ENCODE peak calls at places on chromosomes 2 and 18, in six cellular contexts. S is lower lobe of right lung; M is breast epithelium; Y is dorsolateral prefrontal cortex; I is CD8-positive, alpha-beta T cell; L is pancreas. Q is an unnamed sample.

GRCh38 chr18:27175914-27176313 is 9.2 kb downstream of the CHST9 start:
- DNase-seq in L (no peak), M (no peak), Y (no peak), S (no peak), I (no peak), Q (no peak)

GRCh38 chr18:72605350-72605749 is 61.2 kb upstream of the CBLN2 start:
- DNase-seq in Y (no peak), M (no peak), L (no peak), I (no peak), S (no peak), Q (no peak)

GRCh38 chr2:172011814-172012580 is 12.2 kb downstream of the METAP1D start:
- DNase-seq in Y (no peak), S (no peak), M (no peak), L (no peak), I (no peak), Q (no peak)

GRCh38 chr18:45548614-45549013 is 66.7 kb upstream of the SLC14A2 start:
- DNase-seq in L (no peak), S (no peak), I (no peak), Y (no peak), M (no peak), Q (no peak)

GRCh38 chr18:74310411-74310810 is 5.2 kb upstream of the C18orf63 start:
- DNase-seq in L (no peak), Y (no peak), M (no peak), I (no peak), S (no peak), Q (no peak)

GRCh38 chr2:42905341-42906114 is 113.1 kb upstream of the HAAO start:
- DNase-seq in S (no peak), L (no peak), Y (no peak), M (no peak), I (no peak), Q (peak)

GRCh38 chr2:240719676-240720545 is 28.2 kb downstream of the AQP12A start:
- DNase-seq in M (no peak), S (no peak), L (no peak), Y (no peak), I (no peak), Q (no peak)

GRCh38 chr2:60070166-60070565 is 483.3 kb downstream of the BCL11A start:
- DNase-seq in I (no peak), L (no peak), Y (peak), M (no peak), S (no peak), Q (no peak)

GRCh38 chr2:32805104-32806095 is 141.4 kb upstream of the LTBP1 start:
- DNase-seq in Y (no peak), I (no peak), S (no peak), L (no peak), M (no peak), Q (no peak)

GRCh38 chr18:26746284-26747130 is 119.0 kb downstream of the AQP4 start:
- DNase-seq in S (no peak), Y (no peak), L (no peak), M (no peak), I (no peak), Q (no peak)

GRCh38 chr2:10124538-10125045 is 2.1 kb downstream of the RRM2 start:
- DNase-seq in M (no peak), S (no peak), L (peak), Y (no peak), I (peak), Q (no peak)

GRCh38 chr2:11866358-11867335 is 120.2 kb downstream of the LPIN1 start:
- DNase-seq in M (no peak), L (no peak), S (no peak), Y (no peak), I (no peak), Q (no peak)

GRCh38 chr2:226639550-226639949 is 160.1 kb downstream of the IRS1 start:
- DNase-seq in L (no peak), Y (no peak), S (no peak), M (no peak), I (no peak), Q (no peak)

GRCh38 chr18:70826571-70826970 is 537.7 kb downstream of the SOCS6 start:
- DNase-seq in L (no peak), M (no peak), Y (no peak), S (no peak), I (no peak), Q (no peak)

GRCh38 chr2:15942711-15943345 is 2.5 kb downstream of the MYCN start:
- DNase-seq in Y (no peak), S (no peak), M (no peak), L (no peak), I (no peak), Q (no peak)

GRCh38 chr2:37713258-37713700 is 41.8 kb upstream of the CDC42EP3 start:
- DNase-seq in L (no peak), I (no peak), Y (no peak), S (no peak), M (no peak), Q (no peak)

GRCh38 chr2:23594079-23594494 is 209.1 kb downstream of the KLHL29 start:
- DNase-seq in I (no peak), L (peak), S (peak), Y (no peak), M (peak), Q (no peak)

GRCh38 chr2:119758881-119759450 is 756 bp upstream of the PTPN4 start:
- DNase-seq in M (no peak), L (no peak), Y (no peak), S (no peak), I (no peak), Q (no peak)

GRCh38 chr2:193251909-193252308 is 1057.2 kb upstream of the TMEFF2 start:
- DNase-seq in S (no peak), Y (no peak), M (no peak), I (no peak), L (no peak), Q (no peak)

GRCh38 chr2:16784652-16785051 is 119.0 kb upstream of the CYRIA start:
- DNase-seq in M (no peak), I (no peak), L (no peak), Y (no peak), S (no peak), Q (no peak)

GRCh38 chr2:165016772-165017411 is 61.6 kb upstream of the SLC38A11 start:
- DNase-seq in Y (peak), I (peak), L (no peak), S (no peak), M (no peak), Q (peak)

GRCh38 chr2:123993728-123994323 is 31.3 kb upstream of the CNTNAP5 start:
- DNase-seq in I (no peak), Y (no peak), S (no peak), M (no peak), L (peak), Q (no peak)
- H3K27ac ChIP-seq in I (no peak), Y (no peak), S (no peak), M (no peak), L (no peak), Q (no peak)

DNA sequence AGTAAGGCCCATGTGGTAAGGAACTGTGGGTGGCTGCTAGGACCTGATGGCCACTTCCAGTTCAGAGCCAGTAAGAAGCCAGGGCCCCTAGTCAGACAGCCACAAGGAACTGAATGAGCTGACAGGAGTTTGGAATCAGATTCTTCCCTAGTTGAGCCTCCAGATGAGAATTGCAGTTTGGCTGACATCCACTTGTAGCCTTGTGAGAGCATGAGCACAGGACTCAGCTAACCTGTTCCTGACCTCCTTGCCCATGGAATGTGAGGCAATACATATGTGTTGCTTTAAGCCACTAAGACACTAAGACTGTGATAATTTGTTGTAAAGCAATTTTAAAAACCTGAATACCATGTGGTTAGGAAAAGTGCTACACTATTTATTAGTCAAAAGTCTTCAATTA is 1.1 kb upstream of the WDR7 start:
- DNase-seq in I (no peak), S (no peak), L (no peak), M (no peak), Y (no peak), Q (no peak)
- H3K4me3 ChIP-seq in I (no peak), S (no peak), L (no peak), M (no peak), Y (no peak), Q (no peak)

GRCh38 chr18:48106976-48107781 is 176.7 kb upstream of the SMAD2 start:
- DNase-seq in I (no peak), S (no peak), Y (no peak), M (no peak), L (no peak), Q (no peak)

GRCh38 chr18:48109961-48110493 is 179.6 kb upstream of the SMAD2 start:
- DNase-seq in L (no peak), M (no peak), I (no peak), Y (no peak), S (no peak), Q (no peak)

GRCh38 chr18:48108136-48108535 is 177.7 kb upstream of the SMAD2 start:
- DNase-seq in M (no peak), I (no peak), L (no peak), S (no peak), Y (no peak), Q (no peak)

GRCh38 chr18:48113691-48114090 is 183.2 kb upstream of the SMAD2 start:
- DNase-seq in S (no peak), M (no peak), L (no peak), I (no peak), Y (no peak), Q (no peak)

GRCh38 chr18:48111547-48111946 is 181.1 kb upstream of the SMAD2 start:
- DNase-seq in L (no peak), S (no peak), M (no peak), I (no peak), Y (no peak), Q (no peak)
- TF ChIP-seq CTCF in L (no peak), S (no peak), M (no peak), I (no peak), Y (no peak), Q (no peak)

GRCh38 chr2:54613794-54614257 is 109.6 kb upstream of the EML6 start:
- DNase-seq in L (no peak), S (no peak), I (no peak), Y (no peak), M (no peak), Q (no peak)

GRCh38 chr2:54611830-54612545 is 111.5 kb upstream of the EML6 start:
- DNase-seq in Y (no peak), S (no peak), L (no peak), I (no peak), M (no peak), Q (no peak)

GRCh38 chr2:54614815-54615214 is 108.6 kb upstream of the EML6 start:
- DNase-seq in L (no peak), Y (no peak), S (no peak), M (no peak), I (no peak), Q (no peak)

GRCh38 chr2:54615832-54616534 is 107.5 kb upstream of the EML6 start:
- DNase-seq in Y (no peak), S (no peak), M (no peak), L (no peak), I (no peak), Q (no peak)

DNA sequence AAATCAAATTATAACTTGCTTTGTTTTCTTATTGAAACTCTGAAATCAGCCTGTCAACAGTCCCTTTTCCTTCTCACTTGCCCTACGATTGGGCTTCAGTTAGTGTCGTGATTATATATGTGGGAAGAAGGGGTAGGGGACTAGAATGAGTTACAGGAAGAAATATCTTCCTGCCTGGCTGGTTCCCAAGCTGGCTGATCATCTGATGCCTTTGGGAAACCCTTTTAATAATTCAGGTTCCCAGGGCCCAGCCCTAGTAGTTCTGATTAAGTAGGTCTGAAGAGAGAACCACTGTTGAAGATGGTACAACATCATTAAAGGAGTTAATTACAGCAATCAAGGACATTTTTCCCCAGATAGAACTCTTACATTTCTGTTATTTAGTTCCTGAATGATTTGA is 110.1 kb upstream of the EML6 start:
- DNase-seq in Y (no peak), I (no peak), S (no peak), L (no peak), M (no peak), Q (no peak)
- H3K27ac ChIP-seq in Y (no peak), I (no peak), S (peak), L (peak), M (peak), Q (no peak)

GRCh38 chr2:62570861-62571698 is 65.1 kb upstream of the TMEM17 start:
- DNase-seq in Y (peak), M (no peak), S (peak), L (peak), I (no peak), Q (peak)
- H3K4me3 ChIP-seq in Y (peak), M (no peak), S (peak), L (peak), I (no peak), Q (no peak)

DNA sequence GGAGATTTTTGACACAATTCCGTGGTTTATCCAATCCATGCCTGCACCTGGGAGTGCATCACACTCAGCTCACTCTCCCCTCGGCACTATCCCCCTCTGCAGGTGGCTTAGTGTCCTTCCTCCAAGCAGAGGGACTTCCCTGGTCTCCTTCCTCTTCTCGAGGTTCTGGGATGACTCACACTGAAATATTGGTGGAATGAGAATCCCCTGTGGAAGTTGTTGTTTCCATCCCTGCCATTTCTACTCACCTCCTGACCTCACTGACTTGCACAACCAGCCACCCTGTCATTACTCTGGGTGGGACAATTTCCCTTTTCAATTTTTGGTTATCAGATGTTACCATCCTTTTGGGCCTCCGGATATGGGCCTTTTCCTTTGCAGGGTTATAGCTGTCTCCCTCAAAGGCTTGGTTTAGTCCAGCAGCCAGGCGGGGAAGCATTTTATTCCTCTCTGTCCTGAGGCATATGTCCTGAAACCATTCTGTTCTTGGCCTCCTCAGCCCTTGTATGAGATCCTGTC is 59.9 kb downstream of the PTPRM start:
- DNase-seq in I (no peak), S (no peak), M (no peak), Y (no peak), L (no peak), Q (no peak)
- TF ChIP-seq CTCF in I (no peak), S (peak), M (no peak), Y (no peak), L (no peak), Q (peak)

GRCh38 chr2:238379096-238379810 is 47.5 kb upstream of the ASB1 start:
- DNase-seq in I (peak), L (no peak), M (no peak), Y (no peak), S (peak), Q (no peak)
- H3K27ac ChIP-seq in I (no peak), L (peak), M (peak), Y (no peak), S (no peak), Q (peak)

GRCh38 chr2:138503087-138503442 is 1.5 kb downstream of the SPOPL start:
- DNase-seq in L (no peak), M (no peak), Y (no peak), S (no peak), I (no peak), Q (no peak)

GRCh38 chr2:138503652-138504051 is 2.1 kb downstream of the SPOPL start:
- DNase-seq in M (no peak), I (no peak), S (no peak), L (no peak), Y (no peak), Q (no peak)

GRCh38 chr2:138504546-138505239 is 3.1 kb downstream of the SPOPL start:
- DNase-seq in L (no peak), Y (no peak), I (no peak), S (no peak), M (no peak), Q (no peak)

GRCh38 chr2:138502253-138503086 is 900 bp downstream of the SPOPL start:
- DNase-seq in I (no peak), Y (no peak), S (no peak), L (no peak), M (no peak), Q (no peak)

DNA sequence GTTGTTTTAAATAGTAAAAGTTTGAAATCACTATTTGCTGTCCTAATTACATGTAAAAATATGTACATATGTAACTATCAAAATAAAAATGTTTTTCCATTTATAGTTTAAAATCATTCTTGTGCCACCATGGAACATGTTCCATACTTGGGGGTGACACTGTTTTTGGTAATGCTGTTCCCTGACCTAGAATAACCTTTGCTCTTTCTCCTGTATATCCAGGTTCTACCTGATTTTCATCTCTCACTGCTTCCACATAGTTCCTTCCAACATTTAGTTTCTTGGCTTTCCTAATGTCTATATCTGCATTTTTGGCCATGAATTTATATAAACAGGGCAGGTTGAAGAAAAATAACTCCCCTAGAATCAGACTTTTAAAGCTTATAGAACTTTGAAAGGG is 2.5 kb downstream of the SPOPL start:
- DNase-seq in M (no peak), Y (no peak), I (no peak), L (no peak), S (no peak), Q (no peak)
- H3K4me3 ChIP-seq in M (no peak), Y (no peak), I (no peak), L (no peak), S (peak), Q (peak)

GRCh38 chr2:4915348-4915747 is 776.8 kb upstream of the SOX11 start:
- DNase-seq in S (no peak), Y (no peak), I (no peak), M (no peak), L (no peak), Q (no peak)

GRCh38 chr2:4909486-4909885 is 782.7 kb upstream of the SOX11 start:
- DNase-seq in S (no peak), I (no peak), L (no peak), Y (no peak), M (no peak), Q (no peak)

DNA sequence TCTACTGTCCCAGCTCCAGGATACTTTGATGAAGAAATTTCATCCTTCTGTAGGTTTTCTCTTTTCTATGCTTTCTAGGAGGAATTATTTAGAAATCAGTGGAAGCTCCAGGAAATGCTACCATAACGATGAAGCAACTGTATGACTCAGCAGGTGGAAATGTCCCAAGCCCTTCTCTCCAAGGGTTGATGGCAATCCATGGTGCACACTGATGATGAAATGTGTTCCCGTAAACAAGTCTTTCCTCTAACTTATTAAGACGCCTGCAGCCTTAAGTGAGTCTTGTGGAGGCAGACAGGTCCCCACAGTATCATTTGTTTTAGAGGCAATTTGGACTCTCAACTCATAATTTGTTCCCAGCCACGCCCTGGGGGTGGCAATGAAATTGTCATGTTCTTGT is 777.6 kb upstream of the SOX11 start:
- DNase-seq in L (no peak), M (no peak), I (no peak), Y (no peak), S (no peak), Q (no peak)
- TF ChIP-seq CTCF in L (no peak), M (no peak), I (no peak), Y (no peak), S (no peak), Q (no peak)

Q was measured in heart right ventricle.